ENCODE peak calls at places on chromosomes 11 and 22, in five cellular contexts. H, L, B, Z and F are unnamed samples.

GRCh38 chr22:35525687-35526332 is 14.8 kb upstream of the RASD2 start:
- DNase-seq in H (no peak), L (no peak), B (no peak), Z (no peak), F (no peak)

GRCh38 chr11:14973621-14974020 is 1.5 kb upstream of the CALCA start:
- DNase-seq in H (no peak), L (peak; percentile 34), B (no peak), Z (no peak), F (no peak)

GRCh38 chr11:39149214-39149613 is 2310.2 kb downstream of the LRRC4C start:
- DNase-seq in H (no peak), L (no peak), B (no peak), Z (no peak), F (no peak)

GRCh38 chr11:111941963-111942362 is 4.8 kb downstream of the DIXDC1 start:
- DNase-seq in H (no peak), L (no peak), B (no peak), Z (no peak), F (no peak)

GRCh38 chr11:83070044-83070877 is 1.4 kb downstream of the RAB30 start:
- DNase-seq in H (peak; percentile 71), L (peak; percentile 81), B (no peak), Z (no peak), F (no peak)

GRCh38 chr11:102957953-102958352 is 2.4 kb upstream of the MMP13 start:
- DNase-seq in H (no peak), L (peak; percentile 17), B (no peak), Z (no peak), F (no peak)

GRCh38 chr22:39994566-39995345 is at the start of gene FAM83F:
- DNase-seq in H (no peak), L (no peak), B (no peak), Z (peak; percentile 54), F (no peak)

GRCh38 chr11:111820059-111820375 is 51.4 kb downstream of the ALG9 start:
- DNase-seq in H (no peak), L (no peak), B (no peak), Z (no peak), F (no peak)

GRCh38 chr11:88035271-88035670 is 140.0 kb downstream of the RAB38 start:
- DNase-seq in H (peak; percentile 23), L (peak; percentile 59), B (no peak), Z (no peak), F (no peak)

GRCh38 chr11:103085758-103086365 is 6.1 kb downstream of the DCUN1D5 start:
- DNase-seq in H (peak; percentile 71), L (no peak), B (no peak), Z (no peak), F (no peak)

GRCh38 chr11:2209370-2209801 is 37.8 kb upstream of the TH start:
- DNase-seq in H (no peak), L (no peak), B (no peak), Z (no peak), F (no peak)